ENCODE peak calls at places on chromosomes 4 and X, in nine cellular contexts. One of them, this sample, is unnamed.
A peak's percentile ranks its signal among the peaks of the same experiment; 100 is the strongest.

GRCh38 chr4:152310223-152310622 is 225.7 kb downstream of the FBXW7 start:
- DNase-seq in mucosa of gallbladder: no peak
- DNase-seq in NCI-H748 treated with DMSO at 0.1 percent for 48 hours: no peak
- DNase-seq in effector CD4-positive, alpha-beta T cell: no peak
- DNase-seq in T-helper 9 cell: no peak
- DNase-seq in aorta: no peak
- DNase-seq in activated naive CD8-positive, alpha-beta T cell treated with anti-CD3 and anti-CD28 coated beads, Interleukin-2, amount 10 ng/mL, durations not matched to agents 7 days and 5 days: no peak
- DNase-seq in naive thymus-derived CD8-positive, alpha-beta T cell: no peak
- DNase-seq in GM23338: peak; percentile 37
- DNase-seq in this sample: no peak

GRCh38 chr4:6799091-6799490 is 16.6 kb downstream of the KIAA0232 start:
- DNase-seq in naive thymus-derived CD8-positive, alpha-beta T cell: no peak
- DNase-seq in NCI-H748 treated with DMSO at 0.1 percent for 48 hours: no peak
- DNase-seq in activated naive CD8-positive, alpha-beta T cell treated with anti-CD3 and anti-CD28 coated beads, Interleukin-2, amount 10 ng/mL, durations not matched to agents 7 days and 5 days: no peak
- DNase-seq in aorta: no peak
- DNase-seq in effector CD4-positive, alpha-beta T cell: no peak
- DNase-seq in mucosa of gallbladder: no peak
- DNase-seq in GM23338: no peak
- DNase-seq in T-helper 9 cell: no peak
- DNase-seq in this sample: no peak

GRCh38 chr4:20074450-20074849 is 177.3 kb upstream of the SLIT2 start:
- DNase-seq in NCI-H748 treated with DMSO at 0.1 percent for 48 hours: no peak
- DNase-seq in aorta: no peak
- DNase-seq in naive thymus-derived CD8-positive, alpha-beta T cell: no peak
- DNase-seq in activated naive CD8-positive, alpha-beta T cell treated with anti-CD3 and anti-CD28 coated beads, Interleukin-2, amount 10 ng/mL, durations not matched to agents 7 days and 5 days: no peak
- DNase-seq in GM23338: no peak
- DNase-seq in effector CD4-positive, alpha-beta T cell: no peak
- DNase-seq in mucosa of gallbladder: no peak
- DNase-seq in T-helper 9 cell: no peak
- DNase-seq in this sample: no peak

GRCh38 chrX:107565916-107566602 is 62.3 kb upstream of the PRPS1 start:
- DNase-seq in NCI-H748 treated with DMSO at 0.1 percent for 48 hours: no peak
- DNase-seq in T-helper 9 cell: no peak
- DNase-seq in GM23338: peak; percentile 78
- DNase-seq in aorta: no peak
- DNase-seq in mucosa of gallbladder: peak; percentile 11
- DNase-seq in activated naive CD8-positive, alpha-beta T cell treated with anti-CD3 and anti-CD28 coated beads, Interleukin-2, amount 10 ng/mL, durations not matched to agents 7 days and 5 days: no peak
- DNase-seq in effector CD4-positive, alpha-beta T cell: no peak
- DNase-seq in naive thymus-derived CD8-positive, alpha-beta T cell: no peak
- DNase-seq in this sample: no peak

GRCh38 chr4:128376303-128376702 is 88.7 kb upstream of the PGRMC2 start:
- DNase-seq in aorta: no peak
- DNase-seq in T-helper 9 cell: no peak
- DNase-seq in effector CD4-positive, alpha-beta T cell: no peak
- DNase-seq in mucosa of gallbladder: no peak
- DNase-seq in GM23338: no peak
- DNase-seq in activated naive CD8-positive, alpha-beta T cell treated with anti-CD3 and anti-CD28 coated beads, Interleukin-2, amount 10 ng/mL, durations not matched to agents 7 days and 5 days: no peak
- DNase-seq in naive thymus-derived CD8-positive, alpha-beta T cell: no peak
- DNase-seq in NCI-H748 treated with DMSO at 0.1 percent for 48 hours: no peak
- DNase-seq in this sample: no peak

GRCh38 chr4:93317046-93317445 is 511.5 kb upstream of the ATOH1 start:
- DNase-seq in aorta: no peak
- DNase-seq in effector CD4-positive, alpha-beta T cell: no peak
- DNase-seq in activated naive CD8-positive, alpha-beta T cell treated with anti-CD3 and anti-CD28 coated beads, Interleukin-2, amount 10 ng/mL, durations not matched to agents 7 days and 5 days: no peak
- DNase-seq in NCI-H748 treated with DMSO at 0.1 percent for 48 hours: peak; percentile 4
- DNase-seq in GM23338: no peak
- DNase-seq in mucosa of gallbladder: no peak
- DNase-seq in naive thymus-derived CD8-positive, alpha-beta T cell: no peak
- DNase-seq in T-helper 9 cell: no peak
- DNase-seq in this sample: peak; percentile 95

GRCh38 chrX:57156397-57157049 is 19.3 kb upstream of the SPIN2A start:
- DNase-seq in NCI-H748 treated with DMSO at 0.1 percent for 48 hours: peak; percentile 67
- DNase-seq in GM23338: peak; percentile 71
- DNase-seq in T-helper 9 cell: no peak
- DNase-seq in naive thymus-derived CD8-positive, alpha-beta T cell: no peak
- DNase-seq in effector CD4-positive, alpha-beta T cell: no peak
- DNase-seq in activated naive CD8-positive, alpha-beta T cell treated with anti-CD3 and anti-CD28 coated beads, Interleukin-2, amount 10 ng/mL, durations not matched to agents 7 days and 5 days: no peak
- DNase-seq in aorta: no peak
- DNase-seq in mucosa of gallbladder: no peak
- DNase-seq in this sample: no peak

GRCh38 chr4:28639747-28640146 is 1779.1 kb downstream of the STIM2 start:
- DNase-seq in activated naive CD8-positive, alpha-beta T cell treated with anti-CD3 and anti-CD28 coated beads, Interleukin-2, amount 10 ng/mL, durations not matched to agents 7 days and 5 days: no peak
- DNase-seq in GM23338: no peak
- DNase-seq in aorta: no peak
- DNase-seq in effector CD4-positive, alpha-beta T cell: no peak
- DNase-seq in NCI-H748 treated with DMSO at 0.1 percent for 48 hours: no peak
- DNase-seq in mucosa of gallbladder: no peak
- DNase-seq in naive thymus-derived CD8-positive, alpha-beta T cell: no peak
- DNase-seq in T-helper 9 cell: no peak
- DNase-seq in this sample: no peak

GRCh38 chr4:43008793-43009192 is 116.3 kb downstream of the GRXCR1 start:
- DNase-seq in GM23338: no peak
- DNase-seq in activated naive CD8-positive, alpha-beta T cell treated with anti-CD3 and anti-CD28 coated beads, Interleukin-2, amount 10 ng/mL, durations not matched to agents 7 days and 5 days: no peak
- DNase-seq in effector CD4-positive, alpha-beta T cell: no peak
- DNase-seq in NCI-H748 treated with DMSO at 0.1 percent for 48 hours: no peak
- DNase-seq in mucosa of gallbladder: no peak
- DNase-seq in T-helper 9 cell: no peak
- DNase-seq in naive thymus-derived CD8-positive, alpha-beta T cell: no peak
- DNase-seq in aorta: no peak
- DNase-seq in this sample: no peak

GRCh38 chrX:74117962-74118361 is 186.0 kb upstream of the ZCCHC13 start:
- DNase-seq in GM23338: peak; percentile 0
- DNase-seq in T-helper 9 cell: no peak
- DNase-seq in NCI-H748 treated with DMSO at 0.1 percent for 48 hours: no peak
- DNase-seq in effector CD4-positive, alpha-beta T cell: no peak
- DNase-seq in activated naive CD8-positive, alpha-beta T cell treated with anti-CD3 and anti-CD28 coated beads, Interleukin-2, amount 10 ng/mL, durations not matched to agents 7 days and 5 days: no peak
- DNase-seq in naive thymus-derived CD8-positive, alpha-beta T cell: no peak
- DNase-seq in aorta: no peak
- DNase-seq in mucosa of gallbladder: no peak
- DNase-seq in this sample: no peak

GRCh38 chr4:7523526-7523925 is 88.8 kb upstream of the PSAPL1 start:
- DNase-seq in mucosa of gallbladder: no peak
- DNase-seq in T-helper 9 cell: no peak
- DNase-seq in NCI-H748 treated with DMSO at 0.1 percent for 48 hours: no peak
- DNase-seq in naive thymus-derived CD8-positive, alpha-beta T cell: no peak
- DNase-seq in GM23338: no peak
- DNase-seq in activated naive CD8-positive, alpha-beta T cell treated with anti-CD3 and anti-CD28 coated beads, Interleukin-2, amount 10 ng/mL, durations not matched to agents 7 days and 5 days: no peak
- DNase-seq in aorta: no peak
- DNase-seq in effector CD4-positive, alpha-beta T cell: no peak
- DNase-seq in this sample: no peak

GRCh38 chrX:53159184-53159583 is 65.2 kb downstream of the KANTR start:
- DNase-seq in GM23338: no peak
- DNase-seq in naive thymus-derived CD8-positive, alpha-beta T cell: no peak
- DNase-seq in T-helper 9 cell: no peak
- DNase-seq in mucosa of gallbladder: no peak
- DNase-seq in aorta: no peak
- DNase-seq in NCI-H748 treated with DMSO at 0.1 percent for 48 hours: no peak
- DNase-seq in activated naive CD8-positive, alpha-beta T cell treated with anti-CD3 and anti-CD28 coated beads, Interleukin-2, amount 10 ng/mL, durations not matched to agents 7 days and 5 days: no peak
- DNase-seq in effector CD4-positive, alpha-beta T cell: no peak
- DNase-seq in this sample: no peak

GRCh38 chr4:604131-604530 is 21.2 kb upstream of the PDE6B start:
- DNase-seq in activated naive CD8-positive, alpha-beta T cell treated with anti-CD3 and anti-CD28 coated beads, Interleukin-2, amount 10 ng/mL, durations not matched to agents 7 days and 5 days: no peak
- DNase-seq in T-helper 9 cell: no peak
- DNase-seq in aorta: no peak
- DNase-seq in GM23338: no peak
- DNase-seq in naive thymus-derived CD8-positive, alpha-beta T cell: peak; percentile 29
- DNase-seq in effector CD4-positive, alpha-beta T cell: no peak
- DNase-seq in NCI-H748 treated with DMSO at 0.1 percent for 48 hours: no peak
- DNase-seq in mucosa of gallbladder: no peak
- DNase-seq in this sample: no peak

GRCh38 chr4:176791591-176792347 is 953 bp downstream of the VEGFC start:
- DNase-seq in naive thymus-derived CD8-positive, alpha-beta T cell: no peak
- DNase-seq in aorta: peak; percentile 47
- DNase-seq in activated naive CD8-positive, alpha-beta T cell treated with anti-CD3 and anti-CD28 coated beads, Interleukin-2, amount 10 ng/mL, durations not matched to agents 7 days and 5 days: peak; percentile 32
- DNase-seq in effector CD4-positive, alpha-beta T cell: no peak
- DNase-seq in GM23338: peak; percentile 58
- DNase-seq in T-helper 9 cell: no peak
- DNase-seq in NCI-H748 treated with DMSO at 0.1 percent for 48 hours: no peak
- DNase-seq in mucosa of gallbladder: no peak
- DNase-seq in this sample: no peak

GRCh38 chr4:6453688-6453990 is 18.8 kb downstream of the PPP2R2C start:
- DNase-seq in mucosa of gallbladder: no peak
- DNase-seq in aorta: no peak
- DNase-seq in NCI-H748 treated with DMSO at 0.1 percent for 48 hours: no peak
- DNase-seq in GM23338: no peak
- DNase-seq in effector CD4-positive, alpha-beta T cell: no peak
- DNase-seq in activated naive CD8-positive, alpha-beta T cell treated with anti-CD3 and anti-CD28 coated beads, Interleukin-2, amount 10 ng/mL, durations not matched to agents 7 days and 5 days: peak; percentile 4
- DNase-seq in T-helper 9 cell: no peak
- DNase-seq in naive thymus-derived CD8-positive, alpha-beta T cell: no peak
- DNase-seq in this sample: no peak

GRCh38 chr4:107619065-107619464 is 101.0 kb downstream of the PAPSS1 start:
- DNase-seq in T-helper 9 cell: no peak
- DNase-seq in mucosa of gallbladder: no peak
- DNase-seq in activated naive CD8-positive, alpha-beta T cell treated with anti-CD3 and anti-CD28 coated beads, Interleukin-2, amount 10 ng/mL, durations not matched to agents 7 days and 5 days: no peak
- DNase-seq in effector CD4-positive, alpha-beta T cell: no peak
- DNase-seq in naive thymus-derived CD8-positive, alpha-beta T cell: no peak
- DNase-seq in aorta: no peak
- DNase-seq in GM23338: no peak
- DNase-seq in NCI-H748 treated with DMSO at 0.1 percent for 48 hours: no peak
- DNase-seq in this sample: no peak

GRCh38 chr4:118289794-118290193 is 63.0 kb downstream of the PRSS12 start:
- DNase-seq in T-helper 9 cell: no peak
- DNase-seq in GM23338: no peak
- DNase-seq in effector CD4-positive, alpha-beta T cell: no peak
- DNase-seq in mucosa of gallbladder: no peak
- DNase-seq in activated naive CD8-positive, alpha-beta T cell treated with anti-CD3 and anti-CD28 coated beads, Interleukin-2, amount 10 ng/mL, durations not matched to agents 7 days and 5 days: no peak
- DNase-seq in NCI-H748 treated with DMSO at 0.1 percent for 48 hours: no peak
- DNase-seq in aorta: no peak
- DNase-seq in naive thymus-derived CD8-positive, alpha-beta T cell: no peak
- DNase-seq in this sample: no peak

GRCh38 chr4:140049924-140050681 is 103.9 kb downstream of the MAML3 start:
- DNase-seq in mucosa of gallbladder: no peak
- DNase-seq in aorta: no peak
- DNase-seq in GM23338: peak; percentile 82
- DNase-seq in T-helper 9 cell: no peak
- DNase-seq in NCI-H748 treated with DMSO at 0.1 percent for 48 hours: no peak
- DNase-seq in effector CD4-positive, alpha-beta T cell: no peak
- DNase-seq in naive thymus-derived CD8-positive, alpha-beta T cell: no peak
- DNase-seq in activated naive CD8-positive, alpha-beta T cell treated with anti-CD3 and anti-CD28 coated beads, Interleukin-2, amount 10 ng/mL, durations not matched to agents 7 days and 5 days: no peak
- DNase-seq in this sample: peak; percentile 42

GRCh38 chrX:144586756-144587155 is 660.5 kb upstream of the SPANXN1 start:
- DNase-seq in naive thymus-derived CD8-positive, alpha-beta T cell: no peak
- DNase-seq in activated naive CD8-positive, alpha-beta T cell treated with anti-CD3 and anti-CD28 coated beads, Interleukin-2, amount 10 ng/mL, durations not matched to agents 7 days and 5 days: no peak
- DNase-seq in T-helper 9 cell: no peak
- DNase-seq in mucosa of gallbladder: no peak
- DNase-seq in GM23338: no peak
- DNase-seq in NCI-H748 treated with DMSO at 0.1 percent for 48 hours: no peak
- DNase-seq in aorta: no peak
- DNase-seq in effector CD4-positive, alpha-beta T cell: no peak
- DNase-seq in this sample: no peak

GRCh38 chrX:123859409-123859827 is 435 bp upstream of the XIAP start:
- DNase-seq in T-helper 9 cell: peak; percentile 35
- DNase-seq in activated naive CD8-positive, alpha-beta T cell treated with anti-CD3 and anti-CD28 coated beads, Interleukin-2, amount 10 ng/mL, durations not matched to agents 7 days and 5 days: no peak
- DNase-seq in aorta: no peak
- DNase-seq in NCI-H748 treated with DMSO at 0.1 percent for 48 hours: peak; percentile 87
- DNase-seq in mucosa of gallbladder: peak; percentile 64
- DNase-seq in effector CD4-positive, alpha-beta T cell: no peak
- DNase-seq in naive thymus-derived CD8-positive, alpha-beta T cell: peak; percentile 60
- DNase-seq in GM23338: peak; percentile 86
- DNase-seq in this sample: peak; percentile 57

GRCh38 chrX:129980043-129980442 is 2.4 kb upstream of the BCORL1 start:
- DNase-seq in GM23338: no peak
- DNase-seq in NCI-H748 treated with DMSO at 0.1 percent for 48 hours: no peak
- DNase-seq in naive thymus-derived CD8-positive, alpha-beta T cell: peak; percentile 26
- DNase-seq in T-helper 9 cell: peak; percentile 41
- DNase-seq in effector CD4-positive, alpha-beta T cell: peak; percentile 14
- DNase-seq in mucosa of gallbladder: no peak
- DNase-seq in activated naive CD8-positive, alpha-beta T cell treated with anti-CD3 and anti-CD28 coated beads, Interleukin-2, amount 10 ng/mL, durations not matched to agents 7 days and 5 days: peak; percentile 41
- DNase-seq in aorta: peak; percentile 54
- DNase-seq in this sample: no peak

GRCh38 chrX:64885850-64886249 is 90.4 kb downstream of the ZC4H2 start:
- DNase-seq in aorta: no peak
- DNase-seq in effector CD4-positive, alpha-beta T cell: no peak
- DNase-seq in NCI-H748 treated with DMSO at 0.1 percent for 48 hours: no peak
- DNase-seq in GM23338: peak; percentile 46
- DNase-seq in T-helper 9 cell: no peak
- DNase-seq in activated naive CD8-positive, alpha-beta T cell treated with anti-CD3 and anti-CD28 coated beads, Interleukin-2, amount 10 ng/mL, durations not matched to agents 7 days and 5 days: no peak
- DNase-seq in mucosa of gallbladder: no peak
- DNase-seq in naive thymus-derived CD8-positive, alpha-beta T cell: no peak
- DNase-seq in this sample: no peak

GRCh38 chrX:46601283-46601682 is 27.7 kb downstream of the CHST7 start:
- DNase-seq in GM23338: no peak
- DNase-seq in T-helper 9 cell: no peak
- DNase-seq in mucosa of gallbladder: no peak
- DNase-seq in effector CD4-positive, alpha-beta T cell: no peak
- DNase-seq in aorta: no peak
- DNase-seq in naive thymus-derived CD8-positive, alpha-beta T cell: no peak
- DNase-seq in NCI-H748 treated with DMSO at 0.1 percent for 48 hours: no peak
- DNase-seq in activated naive CD8-positive, alpha-beta T cell treated with anti-CD3 and anti-CD28 coated beads, Interleukin-2, amount 10 ng/mL, durations not matched to agents 7 days and 5 days: no peak
- DNase-seq in this sample: no peak

GRCh38 chrX:27996132-27996531 is 14.9 kb upstream of the DCAF8L1 start:
- DNase-seq in NCI-H748 treated with DMSO at 0.1 percent for 48 hours: no peak
- DNase-seq in T-helper 9 cell: no peak
- DNase-seq in effector CD4-positive, alpha-beta T cell: no peak
- DNase-seq in activated naive CD8-positive, alpha-beta T cell treated with anti-CD3 and anti-CD28 coated beads, Interleukin-2, amount 10 ng/mL, durations not matched to agents 7 days and 5 days: no peak
- DNase-seq in naive thymus-derived CD8-positive, alpha-beta T cell: no peak
- DNase-seq in aorta: no peak
- DNase-seq in mucosa of gallbladder: no peak
- DNase-seq in GM23338: no peak
- DNase-seq in this sample: no peak

GRCh38 chr4:73721901-73722300 is 18.5 kb upstream of the CXCL8 start:
- DNase-seq in activated naive CD8-positive, alpha-beta T cell treated with anti-CD3 and anti-CD28 coated beads, Interleukin-2, amount 10 ng/mL, durations not matched to agents 7 days and 5 days: no peak
- DNase-seq in aorta: no peak
- DNase-seq in GM23338: no peak
- DNase-seq in NCI-H748 treated with DMSO at 0.1 percent for 48 hours: no peak
- DNase-seq in T-helper 9 cell: no peak
- DNase-seq in naive thymus-derived CD8-positive, alpha-beta T cell: no peak
- DNase-seq in effector CD4-positive, alpha-beta T cell: no peak
- DNase-seq in mucosa of gallbladder: no peak
- DNase-seq in this sample: no peak

GRCh38 chr4:72208421-72209075 is 176.7 kb downstream of the NPFFR2 start:
- DNase-seq in T-helper 9 cell: no peak
- DNase-seq in aorta: no peak
- DNase-seq in GM23338: no peak
- DNase-seq in activated naive CD8-positive, alpha-beta T cell treated with anti-CD3 and anti-CD28 coated beads, Interleukin-2, amount 10 ng/mL, durations not matched to agents 7 days and 5 days: no peak
- DNase-seq in mucosa of gallbladder: no peak
- DNase-seq in naive thymus-derived CD8-positive, alpha-beta T cell: no peak
- DNase-seq in effector CD4-positive, alpha-beta T cell: no peak
- DNase-seq in NCI-H748 treated with DMSO at 0.1 percent for 48 hours: no peak
- DNase-seq in this sample: no peak

GRCh38 chrX:43870758-43871419 is 11.4 kb downstream of the MAOB start:
- DNase-seq in activated naive CD8-positive, alpha-beta T cell treated with anti-CD3 and anti-CD28 coated beads, Interleukin-2, amount 10 ng/mL, durations not matched to agents 7 days and 5 days: no peak
- DNase-seq in NCI-H748 treated with DMSO at 0.1 percent for 48 hours: no peak
- DNase-seq in T-helper 9 cell: no peak
- DNase-seq in aorta: no peak
- DNase-seq in GM23338: no peak
- DNase-seq in mucosa of gallbladder: no peak
- DNase-seq in effector CD4-positive, alpha-beta T cell: no peak
- DNase-seq in naive thymus-derived CD8-positive, alpha-beta T cell: no peak
- DNase-seq in this sample: no peak

GRCh38 chr4:22237155-22237751 is 278.6 kb downstream of the ADGRA3 start:
- DNase-seq in activated naive CD8-positive, alpha-beta T cell treated with anti-CD3 and anti-CD28 coated beads, Interleukin-2, amount 10 ng/mL, durations not matched to agents 7 days and 5 days: peak; percentile 64
- DNase-seq in GM23338: peak; percentile 91
- DNase-seq in aorta: no peak
- DNase-seq in mucosa of gallbladder: peak; percentile 55
- DNase-seq in T-helper 9 cell: peak; percentile 2
- DNase-seq in effector CD4-positive, alpha-beta T cell: no peak
- DNase-seq in naive thymus-derived CD8-positive, alpha-beta T cell: peak; percentile 55
- DNase-seq in NCI-H748 treated with DMSO at 0.1 percent for 48 hours: peak; percentile 41
- DNase-seq in this sample: no peak

GRCh38 chrX:20378291-20378920 is 111.7 kb upstream of the RPS6KA3 start:
- DNase-seq in mucosa of gallbladder: no peak
- DNase-seq in naive thymus-derived CD8-positive, alpha-beta T cell: no peak
- DNase-seq in effector CD4-positive, alpha-beta T cell: no peak
- DNase-seq in GM23338: no peak
- DNase-seq in T-helper 9 cell: no peak
- DNase-seq in NCI-H748 treated with DMSO at 0.1 percent for 48 hours: peak; percentile 54
- DNase-seq in activated naive CD8-positive, alpha-beta T cell treated with anti-CD3 and anti-CD28 coated beads, Interleukin-2, amount 10 ng/mL, durations not matched to agents 7 days and 5 days: no peak
- DNase-seq in aorta: no peak
- DNase-seq in this sample: no peak

GRCh38 chr4:38582445-38582844 is 81.6 kb upstream of the KLF3 start:
- DNase-seq in GM23338: no peak
- DNase-seq in T-helper 9 cell: no peak
- DNase-seq in aorta: no peak
- DNase-seq in naive thymus-derived CD8-positive, alpha-beta T cell: no peak
- DNase-seq in activated naive CD8-positive, alpha-beta T cell treated with anti-CD3 and anti-CD28 coated beads, Interleukin-2, amount 10 ng/mL, durations not matched to agents 7 days and 5 days: no peak
- DNase-seq in NCI-H748 treated with DMSO at 0.1 percent for 48 hours: no peak
- DNase-seq in effector CD4-positive, alpha-beta T cell: no peak
- DNase-seq in mucosa of gallbladder: no peak
- DNase-seq in this sample: no peak

GRCh38 chr4:139689093-139689722 is 23.6 kb downstream of the MGST2 start:
- DNase-seq in activated naive CD8-positive, alpha-beta T cell treated with anti-CD3 and anti-CD28 coated beads, Interleukin-2, amount 10 ng/mL, durations not matched to agents 7 days and 5 days: no peak
- DNase-seq in naive thymus-derived CD8-positive, alpha-beta T cell: no peak
- DNase-seq in GM23338: no peak
- DNase-seq in effector CD4-positive, alpha-beta T cell: no peak
- DNase-seq in aorta: no peak
- DNase-seq in T-helper 9 cell: no peak
- DNase-seq in NCI-H748 treated with DMSO at 0.1 percent for 48 hours: no peak
- DNase-seq in mucosa of gallbladder: peak; percentile 49
- DNase-seq in this sample: no peak

This sample was measured in NCI-H2171.